ENCODE peak calls at places on chromosomes 16 and 17, in seven cellular contexts. G, T, N, L, R, H and Y are unnamed samples.

GRCh38 chr16:28585674-28586073 is 11.2 kb downstream of the SULT1A2 start:
- DNase-seq in R (no peak), L (no peak), T (no peak), G (no peak), H (no peak), N (no peak), Y (no peak)

GRCh38 chr16:49492896-49493620 is 119.5 kb downstream of the C16orf78 start:
- DNase-seq in L (no peak), N (no peak), G (no peak), R (no peak), H (no peak), T (no peak), Y (no peak)

GRCh38 chr17:55571095-55571494 is 59.8 kb upstream of the SMIM36 start:
- DNase-seq in T (no peak), R (no peak), N (no peak), H (no peak), L (no peak), G (no peak), Y (no peak)

GRCh38 chr16:9612267-9612666 is 520.8 kb downstream of the HAPSTR1 start:
- DNase-seq in G (no peak), N (no peak), T (no peak), L (no peak), R (no peak), H (no peak), Y (no peak)

GRCh38 chr17:27836651-27837050 is 36.3 kb upstream of the NOS2 start:
- DNase-seq in H (no peak), L (no peak), G (no peak), N (no peak), R (no peak), T (no peak), Y (no peak)

GRCh38 chr17:58577696-58578095 is 63.3 kb upstream of the MTMR4 start:
- DNase-seq in H (peak; percentile 4), G (peak; percentile 56), L (peak; percentile 13), T (peak; percentile 43), R (peak; percentile 77), N (peak; percentile 60), Y (peak; percentile 68)

GRCh38 chr16:56202036-56202435 is 10.7 kb downstream of the GNAO1 start:
- DNase-seq in G (peak; percentile 29), R (no peak), T (no peak), N (no peak), H (no peak), L (no peak), Y (no peak)

GRCh38 chr17:51250314-51250840 is 9.5 kb downstream of the MBTD1 start:
- DNase-seq in N (no peak), T (no peak), H (no peak), G (no peak), R (no peak), L (no peak), Y (no peak)

GRCh38 chr17:49730078-49730786 is 22.5 kb upstream of the SLC35B1 start:
- DNase-seq in L (no peak), H (peak; percentile 67), N (no peak), G (peak; percentile 98), T (peak; percentile 93), R (no peak), Y (no peak)

GRCh38 chr17:44348234-44348987 is 3.3 kb downstream of the GRN start:
- DNase-seq in L (no peak), T (no peak), G (peak; percentile 49), H (no peak), N (no peak), R (no peak), Y (no peak)

GRCh38 chr17:6427284-6427781 is 7.6 kb downstream of the AIPL1 start:
- DNase-seq in N (no peak), H (peak; percentile 11), L (no peak), G (peak; percentile 42), R (no peak), T (no peak), Y (no peak)

GRCh38 chr17:81978901-81979298 is 1.5 kb downstream of the ASPSCR1 start:
- DNase-seq in N (no peak), L (no peak), T (no peak), H (no peak), G (no peak), R (no peak), Y (no peak)

GRCh38 chr16:11806721-11807120 is 9.7 kb upstream of the ZC3H7A start:
- DNase-seq in H (peak; percentile 59), N (no peak), G (peak; percentile 88), R (no peak), T (no peak), L (no peak), Y (no peak)

GRCh38 chr17:81453712-81454111 is 58.5 kb downstream of the BAHCC1 start:
- DNase-seq in G (no peak), N (no peak), H (no peak), L (no peak), T (no peak), R (no peak), Y (no peak)

DNA sequence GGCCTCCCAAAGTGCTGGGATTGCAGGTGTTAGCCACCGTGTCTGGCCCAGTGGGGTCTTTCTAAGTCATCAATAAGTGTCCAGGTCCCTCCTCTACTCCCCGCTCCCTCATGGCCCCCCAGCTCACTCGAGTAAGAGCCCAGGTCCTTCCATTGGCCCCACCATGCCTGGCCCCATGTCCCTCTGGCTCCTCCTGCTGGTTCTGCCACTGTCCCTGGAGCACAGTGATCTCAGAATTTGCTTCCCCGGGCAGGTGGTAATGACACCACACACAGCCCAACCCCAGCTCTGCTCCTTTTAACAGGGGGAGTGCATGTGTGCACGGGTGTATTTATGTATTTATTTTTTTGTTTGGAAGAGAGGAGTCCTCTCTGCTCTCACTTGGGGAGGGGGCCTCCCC is 19.6 kb downstream of the MGAT5B start:
- DNase-seq in R (no peak), L (no peak), G (no peak), T (no peak), N (no peak), H (no peak), Y (no peak)
- TF ChIP-seq CTCF in R (peak; percentile 42), L (no peak), G (peak; percentile 21), T (no peak), N (no peak), H (peak; percentile 28), Y (no peak)

DNA sequence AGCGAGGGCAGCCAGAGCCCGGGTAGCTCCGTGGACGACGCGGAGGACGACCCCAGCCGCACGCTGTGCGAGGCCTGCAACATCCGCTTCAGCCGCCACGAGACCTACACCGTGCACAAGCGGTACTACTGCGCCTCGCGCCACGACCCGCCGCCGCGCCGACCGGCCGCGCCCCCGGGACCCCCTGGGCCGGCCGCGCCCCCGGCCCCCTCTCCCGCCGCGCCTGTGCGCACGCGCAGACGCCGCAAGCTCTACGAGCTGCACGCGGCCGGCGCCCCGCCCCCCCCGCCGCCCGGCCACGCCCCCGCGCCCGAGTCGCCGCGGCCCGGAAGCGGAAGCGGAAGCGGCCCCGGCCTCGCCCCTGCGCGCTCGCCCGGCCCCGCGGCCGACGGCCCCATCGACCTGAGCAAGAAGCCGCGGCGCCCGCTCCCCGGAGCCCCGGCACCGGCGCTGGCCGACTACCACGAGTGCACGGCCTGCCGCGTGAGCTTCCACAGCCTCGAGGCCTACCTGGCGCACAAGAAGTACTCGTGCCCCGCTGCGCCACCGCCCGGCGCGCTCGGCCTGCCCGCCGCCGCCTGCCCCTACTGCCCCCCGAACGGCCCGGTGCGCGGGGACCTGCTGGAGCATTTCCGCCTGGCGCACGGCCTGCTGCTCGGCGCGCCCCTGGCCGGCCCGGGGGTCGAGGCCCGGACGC is 36.1 kb upstream of the ZC3H18 start:
- DNase-seq in G (peak; percentile 54), H (no peak), R (peak; percentile 31), L (peak; percentile 15), T (peak; percentile 68), N (peak; percentile 90), Y (peak; percentile 72)
- TF ChIP-seq CTCF in G (no peak), H (no peak), R (no peak), L (no peak), T (no peak), N (no peak), Y (no peak)

GRCh38 chr17:20083460-20083859 is 74.3 kb downstream of the SPECC1 start:
- DNase-seq in N (no peak), G (peak; percentile 66), H (no peak), R (no peak), L (no peak), T (no peak), Y (no peak)

GRCh38 chr17:20087538-20088250 is 78.5 kb downstream of the SPECC1 start:
- DNase-seq in L (no peak), N (no peak), G (no peak), H (no peak), R (no peak), T (no peak), Y (no peak)

GRCh38 chr17:20084621-20085282 is 75.6 kb downstream of the SPECC1 start:
- DNase-seq in H (no peak), N (no peak), T (no peak), G (no peak), R (no peak), L (no peak), Y (no peak)

GRCh38 chr17:20085283-20085875 is 76.2 kb downstream of the SPECC1 start:
- DNase-seq in N (no peak), R (no peak), H (no peak), G (peak; percentile 77), L (no peak), T (no peak), Y (no peak)

DNA sequence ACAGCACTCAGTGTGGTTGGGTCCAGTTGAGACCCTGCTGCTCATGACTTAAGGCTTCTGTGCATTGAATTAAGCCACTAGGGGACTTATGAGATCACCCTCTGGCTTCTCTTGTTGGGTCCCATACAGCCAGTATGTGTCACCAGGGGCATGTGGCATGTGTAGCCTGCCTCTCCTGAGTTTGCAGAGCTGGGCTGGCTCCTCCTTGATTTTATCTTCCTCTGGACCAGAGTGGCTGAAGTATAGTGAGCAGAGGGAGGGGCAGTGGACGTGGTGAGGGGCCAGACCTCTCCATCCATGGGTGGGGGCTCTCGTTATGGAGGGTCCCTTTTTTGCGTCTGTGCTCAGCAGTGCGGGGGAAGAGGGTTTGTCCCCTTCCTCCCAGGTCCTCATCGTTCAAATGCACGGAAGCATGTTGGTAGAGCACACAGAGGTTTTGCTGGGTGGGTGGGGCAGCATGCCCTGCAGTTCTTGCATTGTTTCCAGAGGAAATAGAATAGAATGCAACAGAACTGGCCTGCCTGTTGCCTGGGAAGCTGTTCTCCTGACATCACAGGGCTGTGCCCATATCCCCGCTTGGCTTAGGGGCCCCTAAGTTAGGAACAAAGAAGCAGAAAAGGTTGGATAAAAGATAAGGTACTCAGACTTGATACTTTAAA is 77.4 kb downstream of the SPECC1 start:
- DNase-seq in L (no peak), G (no peak), N (no peak), T (no peak), R (no peak), H (no peak), Y (no peak)
- TF ChIP-seq CTCF in L (no peak), G (no peak), N (no peak), T (no peak), R (no peak), H (no peak), Y (no peak)

GRCh38 chr16:23369416-23369815 is 67.3 kb downstream of the SCNN1B start:
- DNase-seq in T (no peak), G (no peak), N (no peak), L (no peak), R (no peak), H (no peak), Y (no peak)

GRCh38 chr16:23368469-23368868 is 66.4 kb downstream of the SCNN1B start:
- DNase-seq in G (no peak), N (no peak), R (peak; percentile 2), H (no peak), T (no peak), L (no peak), Y (no peak)

GRCh38 chr16:23374721-23375120 is 72.6 kb downstream of the SCNN1B start:
- DNase-seq in R (no peak), T (no peak), G (no peak), H (no peak), L (no peak), N (no peak), Y (no peak)

GRCh38 chr16:23373436-23374219 is 71.5 kb downstream of the SCNN1B start:
- DNase-seq in H (no peak), G (no peak), R (no peak), N (no peak), T (no peak), L (no peak), Y (no peak)

GRCh38 chr16:23371368-23371767 is 69.3 kb downstream of the SCNN1B start:
- DNase-seq in H (no peak), R (no peak), L (no peak), N (no peak), G (no peak), T (no peak), Y (no peak)
- TF ChIP-seq CTCF in H (no peak), R (peak; percentile 43), L (peak; percentile 18), N (no peak), G (no peak), T (no peak), Y (no peak)